ENCODE peak calls at places on chromosomes 1 and 21, in four cellular contexts. C, O, V and Q are unnamed samples. For H3K4me1, the result is how much of the 10 kb centered on the place peaks cover.

GRCh38 chr1:7468248-7468647 is 302.8 kb upstream of the VAMP3 start:
- DNase-seq in C (no peak), O (no peak), V (no peak), Q (no peak)

GRCh38 chr1:55584521-55585401 is 369.6 kb upstream of the USP24 start:
- DNase-seq in C (peak), O (peak), V (peak), Q (no peak)

GRCh38 chr1:17802945-17803344 is 47.8 kb downstream of the ACTL8 start:
- DNase-seq in C (no peak), O (no peak), V (no peak), Q (no peak)

GRCh38 chr1:1088801-1089680 is 14.9 kb upstream of the RNF223 start:
- DNase-seq in C (no peak), O (no peak), V (no peak), Q (no peak)

GRCh38 chr21:46116189-46116845 is 18.4 kb downstream of the COL6A2 start:
- DNase-seq in C (no peak), O (no peak), V (no peak), Q (no peak)

GRCh38 chr1:100950776-100951175 is 54.9 kb downstream of the SLC30A7 start:
- DNase-seq in C (peak), O (peak), V (no peak), Q (peak)

GRCh38 chr1:189929501-189930099 is 548.1 kb downstream of the BRINP3 start:
- DNase-seq in C (no peak), O (no peak), V (no peak), Q (no peak)

GRCh38 chr1:22550021-22550420 is 13.3 kb upstream of the EPHA8 start:
- DNase-seq in C (no peak), O (no peak), V (no peak), Q (no peak)

GRCh38 chr1:8133657-8134430 is 107.7 kb upstream of the ERRFI1 start:
- DNase-seq in C (peak), O (no peak), V (no peak), Q (peak)

GRCh38 chr21:31447477-31447876 is 103.4 kb upstream of the TIAM1 start:
- DNase-seq in C (peak), O (no peak), V (no peak), Q (peak)

GRCh38 chr1:29806646-29807319 is 570.5 kb downstream of the PTPRU start:
- DNase-seq in C (no peak), O (no peak), V (no peak), Q (no peak)

GRCh38 chr1:25743164-25744139 is 56.5 kb upstream of the SELENON start:
- DNase-seq in C (peak), O (no peak), V (no peak), Q (peak)

GRCh38 chr1:223319373-223319772 is 44.6 kb downstream of the SUSD4 start:
- DNase-seq in C (no peak), O (no peak), V (no peak), Q (no peak)

GRCh38 chr1:223233410-223234163 is 90.5 kb upstream of the TLR5 start:
- DNase-seq in C (peak), O (no peak), V (peak), Q (peak)

GRCh38 chr1:16145988-16146887 is 9.6 kb downstream of the EPHA2 start:
- DNase-seq in C (peak), O (peak), V (peak), Q (peak)

GRCh38 chr1:98001764-98002163 is 80.9 kb upstream of the DPYD start:
- DNase-seq in C (peak), O (no peak), V (peak), Q (peak)

GRCh38 chr1:81937791-81938450 is 137.2 kb downstream of the ADGRL2 start:
- DNase-seq in C (no peak), O (no peak), V (no peak), Q (no peak)

GRCh38 chr21:14753069-14753465 is 207.0 kb upstream of the SAMSN1 start:
- DNase-seq in C (no peak), O (no peak), V (no peak), Q (no peak)

GRCh38 chr1:234902774-234903173 is 225.9 kb downstream of the TOMM20 start:
- DNase-seq in C (no peak), O (no peak), V (no peak), Q (no peak)

GRCh38 chr1:8398677-8399076 is 80.8 kb downstream of the SLC45A1 start:
- DNase-seq in C (no peak), O (no peak), V (no peak), Q (no peak)

GRCh38 chr21:26115899-26116298 is 54.7 kb downstream of the APP start:
- DNase-seq in C (peak), O (no peak), V (peak), Q (peak)

GRCh38 chr1:71956613-71957012 is 325.7 kb downstream of the NEGR1 start:
- DNase-seq in C (no peak), O (no peak), V (no peak), Q (no peak)

GRCh38 chr1:46809904-46810303 is 11.1 kb downstream of the CYP4B1 start:
- DNase-seq in C (no peak), O (no peak), V (no peak), Q (no peak)

GRCh38 chr21:30227633-30228404 is 11.9 kb upstream of the CLDN8 start:
- DNase-seq in C (peak), O (no peak), V (peak), Q (peak)

GRCh38 chr1:29033829-29034466 is 89.8 kb downstream of the TMEM200B start:
- DNase-seq in C (peak), O (peak), V (peak), Q (peak)

GRCh38 chr1:165827199-165828102 is at the start of gene UCK2:
- DNase-seq in C (peak), O (peak), V (peak), Q (peak)

GRCh38 chr1:156160744-156161181 is 7.4 kb downstream of the SEMA4A start:
- DNase-seq in C (peak), O (peak), V (no peak), Q (peak)

GRCh38 chr1:18297896-18298648 is 182.7 kb upstream of the KLHDC7A start:
- DNase-seq in C (no peak), O (no peak), V (no peak), Q (no peak)

GRCh38 chr1:53448241-53448841 is 10.9 kb upstream of the DMRTB1 start:
- DNase-seq in C (no peak), O (no peak), V (no peak), Q (no peak)

GRCh38 chr1:159934136-159935039 is 9.1 kb upstream of the TAGLN2 start:
- DNase-seq in C (no peak), O (no peak), V (no peak), Q (no peak)

GRCh38 chr1:158148458-158148857 is 32.2 kb upstream of the CD1D start:
- DNase-seq in C (no peak), O (no peak), V (no peak), Q (no peak)
- H3K4me1 ChIP-seq in C (under half), O (under half), V (under half), Q (under half)

GRCh38 chr1:241658081-241658793 is 6.2 kb downstream of the WDR64 start:
- DNase-seq in C (no peak), O (no peak), V (peak), Q (peak)

GRCh38 chr1:241652012-241652411 is at the start of gene WDR64:
- DNase-seq in C (no peak), O (no peak), V (no peak), Q (no peak)

GRCh38 chr1:241654641-241655040 is 2.6 kb downstream of the WDR64 start:
- DNase-seq in C (no peak), O (no peak), V (no peak), Q (no peak)

GRCh38 chr1:241648159-241648558 is 3.9 kb upstream of the WDR64 start:
- DNase-seq in C (no peak), O (no peak), V (no peak), Q (no peak)

GRCh38 chr1:241654019-241654418 is 1.9 kb downstream of the WDR64 start:
- DNase-seq in C (no peak), O (no peak), V (no peak), Q (no peak)
- H3K4me2 ChIP-seq in C (no peak), O (no peak), V (no peak), Q (no peak)

DNA sequence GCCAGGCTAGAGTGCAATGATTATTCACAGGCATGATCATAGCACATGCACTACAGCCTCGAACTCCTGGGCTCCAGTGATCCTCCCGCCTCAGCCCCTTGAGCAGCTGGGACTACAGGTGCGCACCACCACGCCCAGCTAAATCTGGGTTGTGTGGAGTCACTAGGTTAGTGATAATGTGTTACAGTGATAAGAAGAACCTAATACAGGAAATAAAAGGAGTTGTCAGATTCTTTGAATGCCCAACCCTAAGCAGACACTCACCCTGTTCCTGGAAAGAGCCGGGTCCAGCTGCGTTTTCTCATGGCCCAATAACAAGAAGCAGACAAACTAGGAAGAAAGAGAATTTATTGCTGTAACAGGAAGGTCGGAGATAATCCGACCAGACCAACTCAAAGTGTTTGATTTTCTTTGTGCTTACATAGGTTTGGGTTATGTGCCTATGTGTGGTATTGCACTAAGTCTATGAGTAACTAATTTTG is 8.8 kb downstream of the IFNGR2 start:
- DNase-seq in C (no peak), O (no peak), V (no peak), Q (peak)
- H3K4me1 ChIP-seq in C (under half), O (under half), V (under half), Q (under half)

GRCh38 chr21:27329255-27329851 is 362.5 kb upstream of the ADAMTS5 start:
- DNase-seq in C (no peak), O (no peak), V (no peak), Q (peak)

GRCh38 chr21:27333091-27333490 is 366.2 kb upstream of the ADAMTS5 start:
- DNase-seq in C (no peak), O (no peak), V (no peak), Q (no peak)
- H3K4me2 ChIP-seq in C (no peak), O (no peak), V (no peak), Q (no peak)

GRCh38 chr21:37712204-37712934 is 203.9 kb downstream of the KCNJ6 start:
- DNase-seq in C (peak), O (peak), V (peak), Q (peak)

GRCh38 chr21:37711294-37711844 is 204.9 kb downstream of the KCNJ6 start:
- DNase-seq in C (no peak), O (no peak), V (no peak), Q (peak)

GRCh38 chr21:37704751-37705150 is 211.5 kb downstream of the KCNJ6 start:
- DNase-seq in C (no peak), O (no peak), V (no peak), Q (no peak)

DNA sequence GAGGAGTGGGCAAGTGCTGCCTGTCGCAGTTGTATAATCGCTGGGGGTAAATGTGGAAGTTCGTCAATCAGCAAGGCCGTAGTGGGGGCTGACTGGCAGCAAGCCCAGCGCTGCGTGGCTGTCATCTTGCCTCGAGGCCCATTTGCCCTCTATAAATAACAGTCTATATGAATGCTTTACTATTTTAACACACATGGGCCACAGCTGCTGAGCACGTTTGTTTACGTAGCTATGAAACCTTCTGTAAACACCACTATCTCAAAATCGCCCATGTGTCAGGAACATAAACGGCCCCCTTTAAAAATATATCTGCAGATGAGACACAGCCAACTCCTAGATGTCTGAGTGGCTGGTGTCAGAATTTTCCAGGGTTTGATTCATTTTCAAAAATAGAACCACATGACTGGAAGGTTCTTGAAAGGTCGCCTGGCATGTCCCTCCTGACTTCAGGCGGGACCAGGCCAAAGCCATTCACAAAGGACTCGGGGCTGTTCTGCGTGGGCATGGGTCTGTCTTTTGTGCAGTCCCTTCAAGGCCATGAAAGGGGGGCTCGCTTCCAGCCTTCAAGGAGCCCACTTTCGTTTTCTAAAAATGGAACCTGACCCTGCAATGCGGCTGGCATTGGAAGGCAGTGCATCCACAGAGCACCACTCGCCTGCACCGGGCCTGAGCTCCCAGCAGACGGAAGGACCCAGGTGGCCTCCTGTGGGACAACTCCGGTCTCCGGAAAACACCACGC is 205.5 kb downstream of the KCNJ6 start:
- DNase-seq in C (no peak), O (no peak), V (no peak), Q (peak)
- H3K4me1 ChIP-seq in C (under half), O (under half), V (under half), Q (under half)

DNA sequence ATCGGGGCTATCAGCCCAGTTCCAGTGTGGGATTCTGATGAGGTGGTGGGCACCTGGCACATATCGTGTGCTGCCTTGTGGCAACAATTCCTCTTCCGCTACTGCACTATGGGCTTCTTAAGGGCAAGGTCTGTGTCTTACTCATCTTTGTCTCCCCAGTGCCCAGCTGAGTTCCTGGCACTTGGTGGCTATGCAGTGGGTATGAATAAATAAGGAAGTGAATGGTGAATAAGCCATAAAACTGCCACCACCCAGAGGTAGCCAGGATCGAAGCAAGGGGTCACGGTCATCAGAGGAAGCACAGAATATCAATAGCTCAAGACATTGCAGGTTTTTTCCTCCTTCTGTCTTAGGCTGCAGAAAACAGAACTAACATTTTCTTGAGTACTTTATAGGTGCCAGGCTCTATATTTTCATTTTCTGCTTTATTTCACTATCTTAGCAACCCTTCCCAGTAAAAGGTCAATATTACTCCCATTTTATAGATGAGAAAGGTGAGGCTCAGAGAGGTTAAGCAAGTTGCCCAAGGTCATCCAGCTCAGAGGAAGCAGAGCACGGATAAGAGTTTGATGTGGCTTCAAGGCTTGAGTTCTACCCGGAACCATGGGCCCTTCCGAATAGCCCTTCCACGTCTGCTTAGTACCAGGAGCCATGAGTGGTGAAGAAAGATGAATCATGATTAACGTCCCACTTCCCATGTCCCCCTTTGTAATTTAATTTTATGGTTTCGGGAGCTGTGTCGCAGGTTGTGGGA is 10.2 kb downstream of the C1orf94 start:
- DNase-seq in C (no peak), O (no peak), V (no peak), Q (no peak)
- H3K4me2 ChIP-seq in C (no peak), O (no peak), V (no peak), Q (no peak)

GRCh38 chr1:116487583-116487982 is 83.2 kb downstream of the CD58 start:
- DNase-seq in C (no peak), O (no peak), V (no peak), Q (no peak)

GRCh38 chr1:116485071-116485735 is 85.6 kb downstream of the CD58 start:
- DNase-seq in C (peak), O (peak), V (peak), Q (peak)

GRCh38 chr1:116487016-116487415 is 83.8 kb downstream of the CD58 start:
- DNase-seq in C (peak), O (no peak), V (no peak), Q (no peak)

GRCh38 chr1:116486424-116486823 is 84.4 kb downstream of the CD58 start:
- DNase-seq in C (peak), O (no peak), V (no peak), Q (peak)

GRCh38 chr1:116485976-116486375 is 84.8 kb downstream of the CD58 start:
- DNase-seq in C (peak), O (no peak), V (no peak), Q (peak)
- H3K4me1 ChIP-seq in C (under half), O (under half), V (under half), Q (under half)